ENCODE peak calls at places on chromosome X, in five cellular contexts. D is BE2C, Q is fibroblast of lung, P is IMR-90, X is upper lobe of left lung. U is an unnamed sample. For H3K36me3 and H3K4me1, the result is how much of the 10 kb centered on the place peaks cover.

GRCh38 chrX:38561126-38561868 is at the start of gene TSPAN7:
- DNase-seq in X (peak), Q (peak), P (peak), D (peak), U (peak)

GRCh38 chrX:29044802-29045201 is 457.6 kb downstream of the IL1RAPL1 start:
- DNase-seq in D (no peak), Q (peak), P (peak), X (no peak), U (no peak)

GRCh38 chrX:133561251-133561650 is 146.0 kb upstream of the GPC4 start:
- DNase-seq in D (no peak), Q (no peak), X (no peak), P (no peak), U (no peak)

GRCh38 chrX:13808865-13809264 is 8.0 kb downstream of the GPM6B start:
- DNase-seq in X (no peak), P (no peak), Q (no peak), D (no peak), U (no peak)

GRCh38 chrX:22689290-22689689 is 310.5 kb upstream of the DDX53 start:
- DNase-seq in P (peak), X (no peak), D (no peak), Q (no peak), U (no peak)

GRCh38 chrX:40550069-40550468 is 30.7 kb upstream of the ATP6AP2 start:
- DNase-seq in D (peak), Q (no peak), P (no peak), X (peak), U (no peak)

GRCh38 chrX:9942086-9942485 is 25.1 kb upstream of the CLDN34 start:
- DNase-seq in P (no peak), X (no peak), Q (no peak), D (no peak), U (no peak)

GRCh38 chrX:18542897-18543296 is 117.5 kb downstream of the CDKL5 start:
- DNase-seq in X (no peak), P (no peak), Q (no peak), D (no peak), U (no peak)

GRCh38 chrX:9873952-9874351 is 87.7 kb downstream of the SHROOM2 start:
- DNase-seq in X (no peak), D (peak), Q (peak), P (peak), U (no peak)

GRCh38 chrX:40266490-40267333 is 169.0 kb upstream of the BCOR start:
- DNase-seq in X (peak), Q (peak), D (peak), P (peak), U (peak)

GRCh38 chrX:40371376-40371775 is 209.4 kb upstream of the ATP6AP2 start:
- DNase-seq in P (no peak), Q (no peak), X (no peak), D (no peak), U (no peak)

GRCh38 chrX:20547649-20548051 is 280.9 kb upstream of the RPS6KA3 start:
- DNase-seq in X (no peak), Q (peak), P (peak), D (no peak), U (no peak)

GRCh38 chrX:47380268-47380667 is 9.9 kb downstream of the ZNF157 start:
- DNase-seq in Q (no peak), D (no peak), X (no peak), P (no peak), U (no peak)

GRCh38 chrX:96703379-96703778 is 18.7 kb downstream of the DIAPH2 start:
- DNase-seq in X (no peak), P (no peak), D (no peak), Q (no peak), U (no peak)

GRCh38 chrX:100883654-100884053 is 9.5 kb upstream of the NOX1 start:
- DNase-seq in Q (no peak), X (no peak), D (no peak), P (no peak), U (no peak)

GRCh38 chrX:1246816-1247215 is 21.8 kb upstream of the CSF2RA start:
- DNase-seq in Q (peak), X (peak), P (no peak), D (no peak), U (peak)

GRCh38 chrX:53992589-53992988 is 51.7 kb downstream of the PHF8 start:
- DNase-seq in X (no peak), P (no peak), Q (no peak), D (no peak), U (no peak)

DNA sequence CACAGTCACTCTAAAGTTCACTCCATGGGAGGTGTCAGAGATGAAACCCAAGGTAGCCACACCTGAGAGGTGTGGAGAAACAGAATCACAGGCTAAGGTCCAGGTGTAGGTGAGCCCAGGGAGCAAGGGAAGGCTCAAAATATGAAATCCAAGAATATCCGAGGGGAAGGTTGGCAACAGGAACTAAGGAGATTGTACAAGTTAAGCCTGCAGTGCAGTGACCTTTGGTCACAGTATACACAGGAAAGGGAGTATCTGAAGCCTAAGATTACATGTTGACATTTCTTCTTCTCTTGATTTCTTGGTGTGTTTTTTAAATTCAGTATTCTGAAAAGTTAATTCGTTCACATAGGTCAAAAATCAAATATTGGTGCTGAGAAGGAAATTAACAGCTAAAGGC is 46.5 kb downstream of the PHF8 start:
- DNase-seq in Q (no peak), X (no peak), D (no peak), P (no peak), U (no peak)
- H3K36me3 ChIP-seq in Q (under half), X (under half), D (under half), P (under half), U (half or more)

GRCh38 chrX:150449313-150449712 is 86.2 kb downstream of the MAMLD1 start:
- DNase-seq in Q (no peak), P (no peak), D (no peak), X (no peak), U (no peak)
- TF ChIP-seq CTCF in Q (no peak), P (no peak), D (no peak), X (no peak), U (no peak)

DNA sequence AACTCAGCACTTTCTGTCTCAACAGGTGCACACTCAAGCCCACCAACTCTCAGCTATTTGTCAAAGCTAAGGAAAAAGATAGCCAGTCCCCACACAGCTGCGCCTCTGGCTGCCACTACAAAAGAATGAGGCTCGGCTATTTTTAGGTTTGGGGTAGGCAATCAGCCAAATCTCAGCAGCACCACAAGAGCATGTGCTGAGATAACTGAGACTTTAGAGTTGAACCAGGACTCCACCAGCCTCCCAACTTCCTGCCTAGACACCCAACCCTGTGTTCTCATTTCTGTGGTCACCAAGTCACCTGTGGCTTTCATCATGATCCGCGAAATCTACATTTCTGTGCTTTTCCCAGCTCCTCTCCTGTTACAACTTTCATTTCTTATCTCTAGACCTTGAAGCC is 28.0 kb downstream of the DMD start:
- DNase-seq in X (no peak), D (peak), P (peak), Q (peak), U (peak)
- H3K4me1 ChIP-seq in X (under half), D (under half), P (under half), Q (under half), U (under half)

DNA sequence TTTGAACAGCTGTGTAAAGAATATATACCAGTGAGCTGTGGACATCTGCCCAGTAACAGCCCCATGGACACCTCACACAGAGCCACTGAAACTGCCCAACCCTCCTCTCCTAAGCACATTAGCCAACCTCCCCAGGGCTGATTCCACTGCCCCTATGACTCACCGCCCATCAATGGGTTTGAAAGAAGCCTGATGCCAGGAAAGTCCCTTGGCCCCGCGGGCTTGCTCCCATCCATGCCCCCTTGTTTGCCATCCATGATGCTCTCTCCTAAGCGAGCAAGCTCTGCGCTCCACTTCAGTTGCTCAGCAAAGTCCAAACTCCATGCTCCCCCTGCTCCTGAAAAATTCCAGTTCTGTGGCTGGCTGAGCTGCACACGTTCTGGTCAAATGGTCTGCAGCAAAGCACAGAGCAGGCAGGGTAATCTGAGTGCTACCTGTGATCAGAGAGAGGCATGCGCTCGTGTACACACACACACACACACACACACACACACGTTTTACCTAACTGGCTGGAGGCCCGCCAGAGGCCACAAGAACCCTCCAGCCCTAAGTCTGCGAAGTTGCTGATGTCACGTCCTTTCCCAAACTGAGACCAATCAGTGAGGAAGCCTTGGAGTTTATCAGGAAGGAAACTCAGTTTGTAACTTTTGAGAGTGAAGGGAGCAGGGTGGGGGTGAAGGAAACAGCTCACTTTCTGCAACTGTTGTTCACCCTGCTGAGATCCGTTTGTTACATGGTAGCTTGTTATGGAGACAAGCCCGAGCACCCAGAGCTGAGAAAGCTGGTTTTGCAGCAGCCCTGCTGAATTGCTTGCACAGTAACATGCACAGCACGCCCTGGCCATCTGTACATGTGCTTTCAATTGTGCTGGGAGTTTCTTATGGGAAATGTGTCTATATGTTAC is at the start of gene ASB9:
- DNase-seq in P (peak), D (peak), Q (peak), X (no peak), U (no peak)
- H3K36me3 ChIP-seq in P (under half), D (under half), Q (under half), X (under half), U (under half)

GRCh38 chrX:74422576-74423288 is 1.4 kb downstream of the SLC16A2 start:
- DNase-seq in D (peak), P (peak), Q (peak), X (peak), U (peak)
- TF ChIP-seq CTCF in D (peak), P (peak), Q (no peak), X (no peak), U (no peak)

DNA sequence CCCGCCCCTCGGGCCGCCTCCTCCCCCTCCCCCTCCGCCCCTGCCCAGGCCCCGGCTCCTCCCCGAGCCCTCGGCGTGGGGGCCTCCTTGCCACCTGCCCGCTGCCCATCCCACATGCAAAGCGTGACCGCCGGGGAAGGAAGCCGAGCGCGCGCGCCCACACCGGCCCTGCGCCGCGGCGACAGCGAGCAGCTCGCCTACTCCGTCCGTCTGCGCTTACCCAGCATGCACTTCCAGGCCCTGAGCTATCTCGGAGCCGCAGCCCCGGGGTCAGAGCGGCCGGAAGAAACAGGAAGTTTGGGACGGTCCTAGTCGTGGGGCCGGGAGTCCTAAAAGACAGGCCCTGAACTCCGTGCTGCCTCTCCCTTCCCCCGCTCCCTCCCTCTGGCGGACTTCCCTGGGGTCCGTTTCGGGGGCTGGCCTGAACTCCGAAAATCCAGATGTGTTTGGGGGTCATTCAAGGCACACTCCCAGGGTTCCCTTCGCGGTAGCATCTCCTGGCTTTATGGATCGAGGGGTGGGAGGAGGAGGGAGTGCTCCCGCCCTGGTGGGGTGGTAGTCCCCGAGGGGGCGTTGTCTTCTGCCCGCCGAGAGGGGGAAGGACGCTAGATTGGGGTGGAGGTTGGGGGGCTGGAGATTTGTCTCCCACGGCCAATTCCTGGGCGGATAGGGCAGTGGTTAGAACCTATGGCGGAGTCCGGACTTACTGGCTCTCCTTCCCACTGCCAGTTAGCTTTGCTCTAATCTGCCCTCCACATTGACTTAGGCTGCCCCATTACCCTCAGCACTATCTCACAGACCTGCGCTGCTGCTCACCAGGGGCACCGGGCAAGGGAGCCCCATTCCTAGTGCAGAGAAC is 25.0 kb upstream of the BCORL1 start:
- DNase-seq in Q (peak), D (peak), X (peak), P (peak), U (peak)
- H3K4me1 ChIP-seq in Q (under half), D (under half), X (under half), P (under half), U (under half)

GRCh38 chrX:11117751-11118150 is 6.6 kb downstream of the HCCS start:
- DNase-seq in P (no peak), D (no peak), X (no peak), Q (no peak), U (no peak)
- H3K36me3 ChIP-seq in P (under half), D (under half), X (under half), Q (under half), U (under half)

GRCh38 chrX:2872937-2873336 is 44.2 kb downstream of the GYG2 start:
- DNase-seq in Q (no peak), P (no peak), X (no peak), D (no peak), U (no peak)
- TF ChIP-seq CTCF in Q (no peak), P (no peak), X (no peak), D (no peak), U (no peak)

GRCh38 chrX:2698604-2699003 is 7.5 kb downstream of the CD99 start:
- DNase-seq in X (no peak), Q (no peak), D (no peak), P (no peak), U (no peak)

GRCh38 chrX:2701600-2701999 is 10.5 kb downstream of the CD99 start:
- DNase-seq in Q (no peak), D (no peak), P (no peak), X (no peak), U (peak)

GRCh38 chrX:2697741-2698294 is 6.7 kb downstream of the CD99 start:
- DNase-seq in P (peak), X (no peak), Q (peak), D (no peak), U (no peak)

GRCh38 chrX:2700405-2701320 is 9.6 kb downstream of the CD99 start:
- DNase-seq in Q (no peak), D (no peak), X (no peak), P (no peak), U (no peak)

DNA sequence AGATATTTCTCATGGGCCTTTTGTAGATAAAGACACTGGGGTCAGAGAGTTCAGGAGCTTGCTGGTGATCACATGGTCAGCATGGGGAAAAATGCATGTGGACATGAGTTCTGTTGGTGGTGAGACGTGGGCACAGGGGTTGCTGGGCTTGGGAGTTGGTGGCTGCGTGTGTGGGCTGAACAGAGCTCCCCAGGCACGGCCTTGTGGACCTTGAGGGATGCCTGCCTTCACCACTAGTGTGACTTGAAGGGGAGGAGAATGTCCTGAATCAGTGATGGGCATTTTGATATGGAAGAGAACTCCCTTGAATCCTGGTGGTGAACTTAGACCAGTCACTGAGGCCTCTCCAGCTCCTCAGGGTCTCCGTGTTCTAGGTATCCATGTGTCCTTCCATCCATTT is 8.9 kb downstream of the CD99 start:
- DNase-seq in Q (no peak), P (no peak), X (no peak), D (no peak), U (no peak)
- H3K4me1 ChIP-seq in Q (under half), P (under half), X (half or more), D (under half), U (half or more)

U was measured in psoas muscle.